ENCODE peak calls at places on chromosomes 6 and 20, in eight cellular contexts. L, T, J, X, I, W, C and B are unnamed samples.

GRCh38 chr6:39929733-39930461 is 4.4 kb downstream of the MOCS1 start:
- DNase-seq in I (peak; percentile 62), X (no peak), W (no peak), C (no peak), J (peak; percentile 30), L (peak; percentile 55), T (no peak), B (no peak)

GRCh38 chr6:134607411-134607810 is 289.5 kb upstream of the SGK1 start:
- DNase-seq in W (no peak), T (no peak), X (no peak), I (no peak), L (no peak), C (no peak), J (peak; percentile 20), B (no peak)

GRCh38 chr20:15842872-15843271 is 730.4 kb downstream of the KIF16B start:
- DNase-seq in L (no peak), T (no peak), X (no peak), W (no peak), I (no peak), C (no peak), J (no peak), B (no peak)

GRCh38 chr20:45510242-45510862 is 5.1 kb downstream of the SPINT3 start:
- DNase-seq in W (no peak), C (no peak), J (peak; percentile 26), I (no peak), T (no peak), X (no peak), L (no peak), B (no peak)

GRCh38 chr20:32390999-32391398 is 32.9 kb downstream of the ASXL1 start:
- DNase-seq in I (no peak), X (no peak), L (no peak), J (peak; percentile 6), W (no peak), T (no peak), C (no peak), B (no peak)

GRCh38 chr6:137904822-137905617 is 38.0 kb downstream of the TNFAIP3 start:
- DNase-seq in T (no peak), X (no peak), L (peak; percentile 88), W (no peak), J (no peak), C (no peak), I (no peak), B (no peak)

GRCh38 chr6:124753001-124753400 is 209.2 kb upstream of the RNF217 start:
- DNase-seq in X (no peak), L (no peak), T (no peak), W (no peak), C (no peak), I (no peak), J (no peak), B (no peak)

GRCh38 chr6:83594936-83595335 is 82.6 kb downstream of the PRSS35 start:
- DNase-seq in L (peak; percentile 62), I (no peak), X (no peak), C (no peak), T (no peak), J (no peak), W (no peak), B (no peak)

GRCh38 chr6:82841309-82841708 is 224.3 kb downstream of the UBE3D start:
- DNase-seq in W (no peak), L (no peak), X (no peak), J (no peak), C (no peak), I (no peak), T (no peak), B (no peak)

GRCh38 chr20:47317127-47317895 is 39.2 kb downstream of the ZMYND8 start:
- DNase-seq in T (peak; percentile 7), C (peak; percentile 90), J (peak; percentile 98), X (no peak), L (peak; percentile 98), W (peak; percentile 87), I (peak; percentile 93), B (peak; percentile 50)

GRCh38 chr6:56954389-56955170 is at the start of gene BEND6:
- DNase-seq in W (no peak), J (peak; percentile 88), T (peak; percentile 22), X (peak; percentile 87), I (peak; percentile 64), L (peak; percentile 97), C (peak; percentile 64), B (peak; percentile 81)

GRCh38 chr6:37209461-37210205 is 39.7 kb downstream of the PIM1 start:
- DNase-seq in T (peak; percentile 72), C (no peak), W (no peak), X (no peak), L (no peak), I (no peak), J (no peak), B (no peak)

GRCh38 chr20:1225729-1226313 is at the start of gene RAD21L1:
- DNase-seq in J (peak; percentile 84), I (peak; percentile 58), W (peak; percentile 62), T (peak; percentile 55), L (peak; percentile 88), X (peak; percentile 100), C (peak; percentile 75), B (peak; percentile 78)

GRCh38 chr6:144786825-144787224 is 501.7 kb downstream of the UTRN start:
- DNase-seq in I (no peak), L (no peak), X (no peak), C (no peak), J (no peak), T (no peak), W (no peak), B (no peak)

GRCh38 chr6:39839445-39839844 is 47.3 kb downstream of the DAAM2 start:
- DNase-seq in T (no peak), X (no peak), L (no peak), C (no peak), J (no peak), W (no peak), I (no peak), B (no peak)

GRCh38 chr20:25051386-25052155 is 6.4 kb downstream of the ACSS1 start:
- DNase-seq in T (no peak), J (no peak), L (no peak), W (no peak), I (no peak), X (no peak), C (peak; percentile 12), B (no peak)

DNA sequence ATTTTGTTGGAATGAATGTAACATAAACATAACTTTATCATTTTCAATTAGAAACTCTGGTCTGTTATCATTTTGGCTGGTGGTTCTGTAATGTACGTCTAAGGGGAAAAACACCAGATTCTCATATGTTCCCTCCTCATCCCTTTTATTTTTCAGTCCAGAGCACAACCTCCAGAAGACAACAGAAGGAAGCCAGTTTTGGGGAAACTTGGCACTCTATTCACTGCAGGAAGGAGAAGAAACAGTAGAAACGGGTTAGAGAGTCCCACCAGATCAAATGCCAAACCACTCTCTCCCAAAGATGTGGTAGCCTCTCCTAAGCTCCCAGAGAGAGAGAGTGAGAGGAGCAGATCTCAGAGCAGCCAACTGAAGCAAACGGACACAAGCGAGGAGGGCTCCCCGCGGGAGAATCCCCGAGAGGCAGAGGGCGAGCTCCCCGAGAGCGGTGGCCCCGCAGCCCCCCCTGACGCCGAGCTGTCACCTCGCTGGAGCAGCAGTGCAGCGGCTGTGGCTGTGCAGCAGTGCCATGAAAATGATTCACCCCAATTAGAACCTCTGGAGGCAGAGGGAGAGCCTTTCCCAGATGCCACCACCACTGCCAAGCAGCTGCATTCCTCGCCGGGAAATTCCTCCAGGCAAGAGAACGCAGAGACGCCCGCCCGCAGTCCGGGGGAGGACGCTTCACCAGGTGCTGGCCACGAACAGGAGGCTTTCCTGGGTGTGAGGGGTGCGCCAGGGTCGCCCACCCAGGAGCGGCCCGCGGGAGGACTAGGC is 117.8 kb downstream of the RTN4IP1 start:
- DNase-seq in X (peak; percentile 60), L (peak; percentile 83), T (peak; percentile 37), I (no peak), J (peak; percentile 53), C (peak; percentile 16), W (no peak), B (no peak)
- H3K27ac ChIP-seq in X (peak overlapping the region; percentile 11), L (no peak overlapping the region), T (peak overlapping the region; percentile 100), I (no peak overlapping the region), J (no peak overlapping the region), C (peak overlapping the region; percentile 82), W (peak overlapping the region; percentile 21), B (no peak overlapping the region)

DNA sequence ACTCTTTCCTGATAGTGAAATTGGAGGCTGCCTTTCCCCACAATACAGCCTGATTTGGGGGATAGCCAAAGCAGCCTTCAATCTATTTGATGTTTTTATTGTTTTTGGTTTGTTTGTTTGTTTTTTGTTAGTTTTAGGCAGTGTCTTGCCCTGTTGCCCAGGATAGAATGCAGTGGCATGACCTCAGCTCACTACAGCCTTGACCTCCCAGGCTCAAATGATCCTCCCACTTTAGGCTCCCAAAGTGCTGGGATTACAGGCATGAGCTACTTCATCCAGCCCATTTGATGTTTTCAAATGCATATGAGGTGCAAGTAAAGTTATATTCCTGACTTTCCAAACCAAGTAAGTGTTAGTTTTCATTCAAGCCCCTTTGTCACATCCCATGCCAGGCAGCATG is 41.3 kb upstream of the SEC63 start:
- DNase-seq in C (no peak), T (no peak), I (no peak), J (no peak), L (no peak), X (no peak), W (no peak), B (no peak)
- H3K27ac ChIP-seq in C (no peak overlapping the region), T (no peak overlapping the region), I (no peak overlapping the region), J (no peak overlapping the region), L (no peak overlapping the region), X (no peak overlapping the region), W (no peak overlapping the region), B (no peak overlapping the region)

GRCh38 chr20:23880426-23880825 is 878 bp upstream of the CST5 start:
- DNase-seq in X (no peak), I (no peak), L (peak; percentile 6), J (no peak), W (no peak), T (no peak), C (no peak), B (no peak)

GRCh38 chr20:23879328-23879798 is at the start of gene CST5:
- DNase-seq in I (no peak), X (no peak), L (no peak), C (no peak), J (no peak), W (no peak), T (no peak), B (no peak)

GRCh38 chr20:23879811-23880374 is 345 bp upstream of the CST5 start:
- DNase-seq in J (no peak), L (no peak), W (no peak), X (no peak), I (no peak), T (no peak), C (no peak), B (no peak)

GRCh38 chr20:23878787-23879186 is 761 bp downstream of the CST5 start:
- DNase-seq in X (no peak), L (no peak), C (no peak), T (no peak), I (no peak), W (no peak), J (no peak), B (no peak)

DNA sequence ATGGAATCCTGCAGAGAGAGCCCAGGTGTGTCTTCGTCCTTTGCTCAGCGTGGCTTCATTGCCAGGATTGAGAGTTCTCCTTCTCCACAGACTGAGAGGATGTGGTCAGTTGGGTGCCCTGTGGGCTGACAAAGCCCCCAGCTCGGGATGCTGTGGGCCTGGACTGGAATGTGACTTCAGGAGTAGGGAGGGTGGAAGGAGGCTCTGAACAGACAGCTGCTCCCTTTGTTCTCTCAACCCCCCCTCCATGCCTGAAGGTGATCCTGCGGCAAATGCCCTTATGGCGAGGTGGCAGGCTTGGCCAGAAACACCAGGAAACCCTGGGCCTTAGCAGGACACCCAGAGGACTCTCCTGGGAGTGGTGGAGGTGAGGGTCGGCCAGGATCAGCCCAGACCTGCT is 1.8 kb upstream of the CST5 start:
- DNase-seq in X (no peak), J (no peak), T (no peak), L (no peak), I (no peak), C (no peak), W (no peak), B (no peak)
- H3K27ac ChIP-seq in X (no peak overlapping the region), J (no peak overlapping the region), T (no peak overlapping the region), L (no peak overlapping the region), I (no peak overlapping the region), C (no peak overlapping the region), W (no peak overlapping the region), B (no peak overlapping the region)

GRCh38 chr6:79463721-79464120 is 73.5 kb downstream of the LCA5 start:
- DNase-seq in C (no peak), I (no peak), T (no peak), X (no peak), W (peak; percentile 33), L (no peak), J (no peak), B (no peak)
- H3K27ac ChIP-seq in C (no peak overlapping the region), I (no peak overlapping the region), T (no peak overlapping the region), X (no peak overlapping the region), W (no peak overlapping the region), L (no peak overlapping the region), J (no peak overlapping the region), B (no peak overlapping the region)